ENCODE peak calls at places on chromosomes 16 and 17, in seven cellular contexts. K is foreskin fibroblast, G is fibroblast of pulmonary artery, R is lower leg skin, E is HCT116, O is uterus, V is AG04449. B is an unnamed sample.

GRCh38 chr16:51167170-51167710 is 16.2 kb upstream of the SALL1 start:
- DNase-seq in K (no peak), G (no peak), R (no peak), E (no peak), O (no peak), V (no peak), B (no peak)

GRCh38 chr17:79600613-79601221 is 10.1 kb downstream of the RBFOX3 start:
- DNase-seq in K (no peak), G (no peak), R (no peak), E (no peak), O (no peak), V (no peak), B (no peak)

GRCh38 chr17:9488556-9488955 is 87.1 kb downstream of the STX8 start:
- DNase-seq in K (peak), G (no peak), R (no peak), E (no peak), O (no peak), V (no peak), B (no peak)

GRCh38 chr17:9571201-9571600 is 4.4 kb downstream of the STX8 start:
- DNase-seq in K (no peak), G (no peak), R (no peak), E (no peak), O (no peak), V (no peak), B (no peak)

GRCh38 chr17:27352481-27353460 is 58.9 kb downstream of the WSB1 start:
- DNase-seq in K (no peak), G (peak), R (no peak), E (no peak), O (no peak), V (no peak), B (no peak)

GRCh38 chr17:17767096-17767470 is 69.7 kb downstream of the SREBF1 start:
- DNase-seq in K (no peak), G (no peak), R (no peak), E (no peak), O (no peak), V (no peak), B (peak)

GRCh38 chr16:73956592-73957495 is 339.8 kb upstream of the PSMD7 start:
- DNase-seq in K (peak), G (peak), R (peak), E (peak), O (peak), V (peak), B (peak)

GRCh38 chr16:66036162-66036561 is 330.3 kb upstream of the CDH5 start:
- DNase-seq in K (no peak), G (peak), R (no peak), E (no peak), O (no peak), V (no peak), B (no peak)

GRCh38 chr17:13981881-13982280 is 87.4 kb upstream of the COX10 start:
- DNase-seq in K (no peak), G (no peak), R (no peak), E (no peak), O (no peak), V (no peak), B (no peak)

GRCh38 chr17:9645858-9646555 is 690 bp downstream of the USP43 start:
- DNase-seq in K (peak), G (no peak), R (no peak), E (peak), O (no peak), V (no peak), B (peak)

GRCh38 chr16:8878523-8878911 is 3.6 kb upstream of the LITAFD start:
- DNase-seq in K (peak), G (peak), R (no peak), E (no peak), O (no peak), V (peak), B (no peak)

GRCh38 chr16:54673353-54673752 is 257.3 kb upstream of the IRX5 start:
- DNase-seq in K (no peak), G (no peak), R (no peak), E (no peak), O (no peak), V (no peak), B (no peak)

GRCh38 chr17:32350662-32351418 is 883 bp downstream of the ZNF207 start:
- DNase-seq in K (peak), G (peak), R (peak), E (no peak), O (no peak), V (no peak), B (no peak)

GRCh38 chr17:79800325-79801155 is 3.7 kb upstream of the CBX8 start:
- DNase-seq in K (peak), G (peak), R (no peak), E (peak), O (no peak), V (no peak), B (no peak)

GRCh38 chr16:72715267-72715666 is 332.7 kb downstream of the ZFHX3 start:
- DNase-seq in K (peak), G (peak), R (no peak), E (no peak), O (no peak), V (no peak), B (no peak)

GRCh38 chr16:24471616-24472015 is 67.8 kb upstream of the RBBP6 start:
- DNase-seq in K (no peak), G (no peak), R (no peak), E (no peak), O (no peak), V (no peak), B (no peak)

GRCh38 chr17:62017496-62017895 is 47.6 kb downstream of the MED13 start:
- DNase-seq in K (peak), G (peak), R (no peak), E (no peak), O (no peak), V (no peak), B (no peak)

GRCh38 chr16:6946802-6947201 is 385.8 kb upstream of the RBFOX1 start:
- DNase-seq in K (no peak), G (no peak), R (no peak), E (no peak), O (no peak), V (no peak), B (no peak)

GRCh38 chr16:19245326-19245925 is 40.1 kb upstream of the CLEC19A start:
- DNase-seq in K (no peak), G (no peak), R (no peak), E (no peak), O (no peak), V (no peak), B (no peak)

GRCh38 chr17:39231587-39232551 is 6.1 kb upstream of the STAC2 start:
- DNase-seq in K (peak), G (peak), R (no peak), E (no peak), O (peak), V (no peak), B (no peak)

GRCh38 chr17:8855477-8856204 is 11.8 kb downstream of the PIK3R6 start:
- DNase-seq in K (no peak), G (no peak), R (no peak), E (no peak), O (no peak), V (no peak), B (no peak)

GRCh38 chr17:57027852-57028251 is 49.9 kb downstream of the SCPEP1 start:
- DNase-seq in K (no peak), G (no peak), R (no peak), E (no peak), O (no peak), V (no peak), B (no peak)

GRCh38 chr16:66714659-66715307 is 18.2 kb upstream of the CMTM4 start:
- DNase-seq in K (peak), G (no peak), R (no peak), E (no peak), O (no peak), V (no peak), B (no peak)

GRCh38 chr16:27721548-27722265 is 171.8 kb downstream of the KATNIP start:
- DNase-seq in K (peak), G (peak), R (peak), E (no peak), O (peak), V (no peak), B (no peak)

GRCh38 chr16:16027728-16028310 is 78.4 kb downstream of the ABCC1 start:
- DNase-seq in K (no peak), G (no peak), R (no peak), E (no peak), O (no peak), V (no peak), B (no peak)

GRCh38 chr17:13568746-13569739 is 32.7 kb downstream of the HS3ST3A1 start:
- DNase-seq in K (no peak), G (no peak), R (no peak), E (no peak), O (no peak), V (no peak), B (no peak)

DNA sequence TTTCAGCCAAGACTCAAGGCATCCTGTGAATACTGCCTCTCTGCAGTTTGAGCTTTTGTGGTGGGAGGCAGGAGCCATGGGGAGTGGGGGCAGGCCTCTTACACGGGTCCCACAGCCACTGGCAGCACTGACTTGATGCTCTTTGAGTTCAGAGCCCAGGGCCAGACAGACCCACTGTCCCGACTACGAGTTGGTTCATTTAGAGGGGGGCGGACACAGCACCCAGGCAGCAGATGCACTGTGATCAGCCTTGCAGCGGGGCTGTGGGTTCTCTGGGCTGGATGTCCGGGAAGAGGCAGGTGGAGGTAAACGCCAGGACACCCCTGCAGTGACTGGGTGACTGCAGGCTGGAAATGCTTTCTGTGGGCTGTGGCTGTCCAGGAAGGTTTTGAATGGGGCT is 237.1 kb downstream of the SEC14L1 start:
- DNase-seq in K (no peak), G (no peak), R (no peak), E (no peak), O (no peak), V (no peak), B (no peak)
- H3K4me3 ChIP-seq in K (peak), G (no peak), R (no peak), E (no peak), O (no peak), V (no peak), B (no peak)

DNA sequence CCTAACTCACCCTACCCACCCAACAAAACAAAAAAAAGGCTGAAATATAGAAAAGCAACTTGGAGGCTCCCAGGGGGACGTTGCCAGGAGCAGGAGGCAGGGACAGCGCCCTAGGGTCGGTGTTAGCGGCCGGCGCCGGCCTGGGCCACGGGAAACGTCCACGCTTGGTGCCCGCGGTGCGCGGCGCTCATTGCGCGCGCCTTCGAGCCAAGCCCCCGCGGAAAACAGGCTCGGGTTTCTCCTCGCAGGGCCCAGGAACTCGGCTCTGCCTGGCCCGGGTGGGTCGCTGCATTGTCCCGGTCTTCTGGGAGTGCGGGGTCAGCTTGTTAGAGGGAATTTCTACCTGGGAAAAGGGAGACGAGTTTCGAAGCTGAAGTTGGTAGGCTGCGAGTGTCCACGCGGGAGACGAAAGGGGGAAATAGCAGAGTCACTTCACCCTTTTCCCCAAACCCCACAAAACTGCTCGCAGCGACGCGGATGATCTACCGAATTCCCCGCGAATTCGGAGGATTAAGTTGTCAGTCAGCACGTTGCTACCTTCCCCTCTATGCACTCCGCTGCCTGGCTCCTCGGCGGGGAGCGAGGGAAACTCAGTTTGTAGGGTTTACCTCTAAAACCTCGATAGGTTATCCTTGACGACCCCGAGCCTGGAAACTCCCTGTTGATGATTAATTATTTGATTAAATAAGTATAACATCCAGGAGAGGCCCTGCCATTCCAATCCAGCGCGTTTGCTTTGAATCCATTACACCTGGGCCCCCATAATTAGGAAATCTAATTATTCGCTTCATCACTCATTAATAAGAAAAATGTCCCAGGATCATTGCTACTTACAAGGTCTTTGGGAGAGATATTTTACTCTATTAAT is 751 bp upstream of the FOXC2 start:
- DNase-seq in K (peak), G (no peak), R (no peak), E (no peak), O (no peak), V (no peak), B (no peak)
- H3K4me3 ChIP-seq in K (peak), G (peak), R (no peak), E (no peak), O (no peak), V (peak), B (no peak)

GRCh38 chr17:6231886-6232767 is 161.9 kb downstream of the WSCD1 start:
- DNase-seq in K (peak), G (no peak), R (no peak), E (no peak), O (no peak), V (no peak), B (no peak)
- H3K4me3 ChIP-seq in K (no peak), G (no peak), R (no peak), E (no peak), O (no peak), V (no peak), B (no peak)

GRCh38 chr16:86472366-86472765 is 38.0 kb upstream of the FOXF1 start:
- DNase-seq in K (no peak), G (no peak), R (no peak), E (no peak), O (no peak), V (no peak), B (no peak)
- H3K4me3 ChIP-seq in K (no peak), G (no peak), R (no peak), E (no peak), O (no peak), V (no peak), B (no peak)

B was measured in neuronal stem cell.